ENCODE peak calls at places on chromosomes 1 and 21, in eight cellular contexts. Y, E, C, T, J, Q, A and M are unnamed samples.

GRCh38 chr1:231369282-231369681 is 31.2 kb downstream of the SPRTN start:
- DNase-seq in A (peak; percentile 22), C (no peak), J (no peak), E (no peak), Q (no peak), Y (no peak), T (no peak), M (no peak)

GRCh38 chr21:36696390-36696639 is 2.6 kb upstream of the SIM2 start:
- DNase-seq in A (no peak), E (no peak), Q (no peak), Y (no peak), J (no peak), C (no peak), T (no peak), M (no peak)

GRCh38 chr1:153488731-153489130 is 28.3 kb upstream of the S100A7 start:
- DNase-seq in E (no peak), J (no peak), T (no peak), A (no peak), Y (peak; percentile 82), Q (peak; percentile 27), C (no peak), M (no peak)

GRCh38 chr1:66333463-66334232 is 200.3 kb upstream of the SGIP1 start:
- DNase-seq in Q (no peak), C (no peak), T (no peak), A (no peak), E (no peak), J (no peak), Y (peak; percentile 60), M (peak; percentile 21)

GRCh38 chr21:15967661-15968060 is 237.9 kb downstream of the USP25 start:
- DNase-seq in Q (no peak), T (no peak), A (peak; percentile 40), C (no peak), J (peak; percentile 59), Y (no peak), E (no peak), M (peak; percentile 14)

GRCh38 chr1:39615086-39615662 is 24.3 kb downstream of the HEYL start:
- DNase-seq in C (no peak), Q (no peak), J (no peak), Y (no peak), T (no peak), E (no peak), A (no peak), M (no peak)

GRCh38 chr1:169128565-169128964 is 22.1 kb downstream of the ATP1B1 start:
- DNase-seq in T (no peak), Q (no peak), C (no peak), A (peak; percentile 57), Y (no peak), E (no peak), J (no peak), M (no peak)

GRCh38 chr1:5765465-5765864 is 226.8 kb downstream of the NPHP4 start:
- DNase-seq in E (no peak), Y (peak; percentile 17), J (no peak), A (no peak), C (no peak), T (no peak), Q (no peak), M (no peak)

GRCh38 chr1:71298633-71299032 is 217.8 kb upstream of the ZRANB2 start:
- DNase-seq in A (no peak), E (no peak), Q (no peak), T (no peak), Y (no peak), J (no peak), C (no peak), M (peak; percentile 13)

GRCh38 chr1:43530483-43531452 is at the start of gene PTPRF:
- DNase-seq in J (peak; percentile 37), E (peak; percentile 46), C (peak; percentile 57), A (peak; percentile 70), Y (peak; percentile 61), Q (peak; percentile 62), T (no peak), M (peak; percentile 68)

GRCh38 chr21:35019631-35020032 is 29.5 kb downstream of the RUNX1 start:
- DNase-seq in J (no peak), T (no peak), C (no peak), Y (no peak), E (no peak), Q (no peak), A (peak; percentile 73), M (no peak)

GRCh38 chr1:159040893-159041724 is 31.4 kb downstream of the IFI16 start:
- DNase-seq in T (no peak), Y (no peak), J (no peak), C (no peak), Q (no peak), E (no peak), A (no peak), M (no peak)

GRCh38 chr1:96533820-96534219 is 187.8 kb upstream of the PTBP2 start:
- DNase-seq in Y (no peak), T (no peak), A (no peak), Q (no peak), C (no peak), J (no peak), E (no peak), M (no peak)

GRCh38 chr1:6108937-6109636 is 63.4 kb downstream of the KCNAB2 start:
- DNase-seq in A (peak; percentile 89), J (peak; percentile 79), T (no peak), Y (peak; percentile 44), C (peak; percentile 66), Q (peak; percentile 15), E (no peak), M (peak; percentile 17)

GRCh38 chr1:47624531-47624930 is 186.7 kb downstream of the FOXD2 start:
- DNase-seq in Q (no peak), J (no peak), E (no peak), T (no peak), Y (peak; percentile 6), A (peak; percentile 25), C (peak; percentile 35), M (no peak)

GRCh38 chr1:205263580-205264190 is 35.9 kb downstream of the TMCC2 start:
- DNase-seq in C (no peak), E (no peak), J (peak; percentile 46), A (no peak), Q (no peak), T (no peak), Y (no peak), M (no peak)

GRCh38 chr1:113808450-113809195 is 3.7 kb downstream of the RSBN1 start:
- DNase-seq in T (no peak), Q (no peak), C (no peak), A (no peak), Y (no peak), E (no peak), J (no peak), M (no peak)

GRCh38 chr1:23902611-23903278 is 10.4 kb downstream of the CNR2 start:
- DNase-seq in Y (no peak), A (no peak), E (no peak), C (no peak), T (no peak), Q (no peak), J (no peak), M (peak; percentile 16)

GRCh38 chr1:61361971-61362370 is 279.6 kb downstream of the NFIA start:
- DNase-seq in A (no peak), Y (no peak), Q (no peak), C (no peak), T (no peak), E (no peak), J (no peak), M (no peak)

GRCh38 chr1:34582356-34582755 is 172.5 kb upstream of the GJB5 start:
- DNase-seq in T (no peak), C (no peak), E (no peak), Y (no peak), A (no peak), J (no peak), Q (no peak), M (no peak)

GRCh38 chr21:42555756-42556438 is 42.2 kb downstream of the SLC37A1 start:
- DNase-seq in C (no peak), A (no peak), Q (no peak), E (no peak), Y (peak; percentile 37), T (no peak), J (no peak), M (no peak)

GRCh38 chr1:220093361-220094015 is 444 bp upstream of the IARS2 start:
- DNase-seq in T (no peak), C (no peak), Y (no peak), A (no peak), Q (no peak), E (no peak), J (peak; percentile 92), M (no peak)

GRCh38 chr1:60950431-60951068 is 131.8 kb upstream of the NFIA start:
- DNase-seq in C (no peak), Q (no peak), E (no peak), A (no peak), J (no peak), T (no peak), Y (no peak), M (no peak)

GRCh38 chr1:36511804-36512798 is 29.4 kb upstream of the CSF3R start:
- DNase-seq in C (no peak), J (peak; percentile 12), E (no peak), T (no peak), Y (no peak), A (no peak), Q (no peak), M (no peak)

GRCh38 chr1:60978421-60979357 is 103.7 kb upstream of the NFIA start:
- DNase-seq in Q (peak; percentile 20), E (no peak), Y (peak; percentile 59), A (peak; percentile 64), T (no peak), C (no peak), J (peak; percentile 71), M (no peak)

GRCh38 chr1:94962745-94963265 is 35.9 kb upstream of the CNN3 start:
- DNase-seq in C (no peak), A (peak; percentile 23), E (no peak), Q (no peak), T (no peak), Y (no peak), J (peak; percentile 63), M (peak; percentile 10)
- H3K4me3 ChIP-seq in C (peak overlapping the region; percentile 20), A (peak overlapping the region; percentile 64), E (no peak overlapping the region), Q (peak overlapping the region; percentile 56), T (peak overlapping the region; percentile 51), Y (no peak overlapping the region), J (peak overlapping the region; percentile 48), M (no peak overlapping the region)

GRCh38 chr1:207941664-207942063 is 30.7 kb upstream of the CD34 start:
- DNase-seq in T (no peak), C (no peak), E (no peak), Q (peak; percentile 85), Y (peak; percentile 86), A (no peak), J (peak; percentile 44), M (no peak)
- H3K4me3 ChIP-seq in T (no peak overlapping the region), C (no peak overlapping the region), E (no peak overlapping the region), Q (peak overlapping the region; percentile 39), Y (no peak overlapping the region), A (no peak overlapping the region), J (no peak overlapping the region), M (no peak overlapping the region)

DNA sequence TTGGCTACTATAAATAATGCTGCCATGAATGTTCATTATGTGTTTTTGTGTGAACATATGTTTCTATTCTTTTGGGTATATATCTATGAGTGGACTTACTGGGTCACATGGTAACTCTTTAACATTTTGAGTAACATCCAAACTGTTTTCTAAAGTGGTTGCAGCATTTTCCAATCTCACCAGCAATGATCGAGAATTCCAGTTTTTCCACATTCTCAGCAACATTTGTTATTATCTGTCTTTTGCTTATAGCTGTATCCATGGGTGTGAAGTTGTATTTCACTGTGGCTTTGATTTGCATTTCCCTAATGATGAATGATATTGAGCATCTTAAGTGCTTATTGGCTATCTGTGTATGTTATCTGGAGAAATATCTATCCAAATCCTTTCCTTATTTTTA is 89.2 kb upstream of the SLFNL1 start:
- DNase-seq in Y (no peak), E (no peak), A (no peak), T (no peak), J (no peak), C (no peak), Q (no peak), M (peak; percentile 18)
- H3K4me3 ChIP-seq in Y (no peak overlapping the region), E (no peak overlapping the region), A (no peak overlapping the region), T (no peak overlapping the region), J (no peak overlapping the region), C (no peak overlapping the region), Q (no peak overlapping the region), M (no peak overlapping the region)

GRCh38 chr1:9315411-9316079 is 22.9 kb downstream of the SPSB1 start:
- DNase-seq in T (peak; percentile 69), E (no peak), A (no peak), J (peak; percentile 94), C (peak; percentile 79), Y (peak; percentile 70), Q (no peak), M (no peak)
- H3K4me3 ChIP-seq in T (peak overlapping the region; percentile 10), E (no peak overlapping the region), A (no peak overlapping the region), J (no peak overlapping the region), C (no peak overlapping the region), Y (no peak overlapping the region), Q (no peak overlapping the region), M (no peak overlapping the region)